ENCODE peak calls at places on chromosomes 5 and 9, in five cellular contexts. S, Y, N, C and E are unnamed samples. For H3K4me1, the result is how much of the 10 kb centered on the place peaks cover.

GRCh38 chr9:21070171-21070571 is 7.6 kb downstream of the IFNB1 start:
- DNase-seq in N (peak), C (no peak), Y (peak), S (peak), E (peak)

GRCh38 chr5:36396640-36397039 is 94.9 kb upstream of the RANBP3L start:
- DNase-seq in N (no peak), Y (no peak), S (no peak), C (no peak), E (no peak)

GRCh38 chr5:93274291-93274690 is 306.7 kb downstream of the NR2F1-AS1 start:
- DNase-seq in S (no peak), Y (no peak), C (no peak), N (no peak), E (no peak)

GRCh38 chr9:92247296-92247695 is 46.2 kb downstream of the IARS1 start:
- DNase-seq in C (no peak), N (no peak), S (no peak), Y (no peak), E (no peak)

GRCh38 chr9:19184144-19184917 is 46.2 kb upstream of the DENND4C start:
- DNase-seq in S (peak), N (peak), Y (peak), C (peak), E (peak)

GRCh38 chr9:83441390-83441789 is 96.8 kb downstream of the FRMD3 start:
- DNase-seq in S (no peak), C (no peak), N (no peak), Y (no peak), E (no peak)

GRCh38 chr9:124871156-124871561 is 9.2 kb downstream of the ARPC5L start:
- DNase-seq in C (no peak), Y (no peak), N (no peak), S (no peak), E (no peak)

GRCh38 chr5:167822241-167822640 is 469.2 kb upstream of the WWC1 start:
- DNase-seq in S (no peak), C (no peak), N (no peak), Y (no peak), E (no peak)

GRCh38 chr9:110143969-110144545 is 63.9 kb downstream of the C9orf152 start:
- DNase-seq in N (no peak), Y (no peak), S (no peak), C (no peak), E (no peak)

GRCh38 chr5:113122053-113122452 is 145.5 kb downstream of the DCP2 start:
- DNase-seq in Y (no peak), N (no peak), C (no peak), S (no peak), E (peak)

GRCh38 chr9:127519301-127520166 is 68.2 kb downstream of the LRSAM1 start:
- DNase-seq in Y (peak), C (peak), S (no peak), N (peak), E (no peak)

GRCh38 chr5:134406390-134406789 is 5.3 kb downstream of the CDKN2AIPNL start:
- DNase-seq in Y (no peak), S (no peak), C (no peak), N (no peak), E (no peak)

GRCh38 chr5:135391123-135391868 is 7.7 kb downstream of the MACROH2A1 start:
- DNase-seq in Y (no peak), C (no peak), S (no peak), N (no peak), E (no peak)

GRCh38 chr5:151680944-151681427 is 5.7 kb downstream of the SPARC start:
- DNase-seq in C (no peak), Y (no peak), N (no peak), S (no peak), E (no peak)

GRCh38 chr9:122131401-122131921 is 28.1 kb downstream of the NDUFA8 start:
- DNase-seq in N (no peak), C (no peak), Y (no peak), S (no peak), E (no peak)

GRCh38 chr5:151805414-151806225 is 33.9 kb downstream of the G3BP1 start:
- DNase-seq in N (peak), C (no peak), Y (no peak), S (no peak), E (no peak)

GRCh38 chr5:115850771-115851416 is 9.2 kb downstream of the AP3S1 start:
- DNase-seq in C (no peak), Y (no peak), N (no peak), S (no peak), E (no peak)

GRCh38 chr5:172820046-172820767 is 13.8 kb upstream of the ERGIC1 start:
- DNase-seq in N (peak), C (no peak), S (peak), Y (no peak), E (no peak)

GRCh38 chr9:113566011-113566711 is 102.6 kb downstream of the RGS3 start:
- DNase-seq in N (peak), S (no peak), C (peak), Y (no peak), E (no peak)

GRCh38 chr5:119397518-119398380 is 41.9 kb downstream of the TNFAIP8 start:
- DNase-seq in N (no peak), C (no peak), S (no peak), Y (no peak), E (no peak)

GRCh38 chr5:37136694-37137093 is 112.5 kb downstream of the CPLANE1 start:
- DNase-seq in S (no peak), Y (no peak), C (no peak), N (no peak), E (no peak)

DNA sequence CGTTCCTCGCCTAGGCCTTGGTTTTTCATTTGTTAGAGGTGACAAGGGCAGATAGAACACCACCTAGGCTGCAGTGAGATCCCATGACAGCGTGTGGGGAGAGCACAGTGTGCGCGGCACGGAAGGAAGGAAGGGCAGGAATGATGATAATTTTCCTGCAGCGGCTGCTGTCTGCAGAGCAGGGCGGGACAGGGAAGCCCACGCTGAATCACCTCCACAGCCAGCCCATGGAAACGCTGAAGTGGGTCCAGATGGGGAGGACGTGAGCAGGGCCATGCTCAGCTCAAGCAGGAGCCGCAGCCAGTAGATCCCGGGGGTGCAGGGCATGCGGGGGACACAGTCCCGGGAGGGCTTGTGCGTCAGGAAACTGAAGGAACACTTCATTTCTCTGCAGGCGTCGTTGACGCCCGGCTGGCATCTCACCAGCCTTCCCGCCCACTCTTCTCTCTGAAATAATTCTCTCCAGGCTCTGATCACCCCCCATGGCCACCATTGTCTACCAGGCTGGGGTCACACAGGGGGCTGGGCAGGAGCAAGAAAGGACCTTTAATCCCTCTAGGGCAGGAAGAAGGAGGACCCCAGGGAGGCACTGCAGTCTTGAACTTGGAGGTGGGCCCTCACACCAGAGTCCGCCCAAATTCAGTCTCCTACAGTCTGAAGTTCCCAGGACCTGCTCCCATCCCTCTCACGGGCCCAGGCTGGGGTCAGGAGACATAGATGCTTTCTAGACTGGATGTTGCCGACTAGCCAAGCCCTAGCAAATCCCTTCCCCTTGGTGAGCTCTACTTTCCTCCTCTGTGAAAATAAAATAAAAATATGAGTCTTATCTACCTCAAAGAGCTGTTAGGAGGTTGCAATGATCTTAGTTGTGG is 20.9 kb upstream of the SYNPO start:
- DNase-seq in C (no peak), Y (peak), S (peak), N (peak), E (peak)
- H3K4me1 ChIP-seq in C (half or more), Y (under half), S (under half), N (under half), E (half or more)

DNA sequence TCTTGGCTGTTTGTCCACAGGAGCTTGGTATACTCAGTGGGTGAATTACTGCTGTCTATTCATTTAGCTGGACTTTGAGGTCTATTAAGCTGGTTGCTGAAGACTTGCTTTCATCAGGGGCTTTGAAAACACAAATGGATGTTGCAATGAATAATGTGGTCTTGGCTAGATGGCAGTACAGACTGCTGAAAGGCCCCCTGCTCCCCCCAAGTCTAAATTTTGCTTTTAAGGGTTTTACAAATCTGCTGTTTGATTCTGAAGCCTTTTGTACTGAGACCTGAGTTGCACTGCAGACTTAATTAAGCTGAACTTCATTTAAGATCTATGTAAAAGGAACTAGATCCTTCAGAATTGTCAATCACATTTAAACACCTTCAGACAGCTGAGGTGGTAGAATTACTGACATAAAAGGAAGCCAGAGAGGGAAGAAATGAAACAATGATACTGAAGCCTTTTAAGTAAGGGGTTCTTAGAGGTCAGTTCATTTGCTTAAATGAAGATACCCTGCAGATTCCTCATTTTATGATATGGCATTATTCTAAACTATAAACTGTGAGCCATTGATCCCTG is 37.3 kb downstream of the KCTD16 start:
- DNase-seq in S (no peak), N (no peak), Y (no peak), C (no peak), E (no peak)
- H3K4me3 ChIP-seq in S (no peak), N (no peak), Y (no peak), C (peak), E (no peak)

GRCh38 chr9:136620441-136621018 is 42.2 kb upstream of the EGFL7 start:
- DNase-seq in Y (no peak), N (no peak), C (no peak), S (no peak), E (no peak)
- H3K4me1 ChIP-seq in Y (under half), N (under half), C (under half), S (under half), E (under half)

DNA sequence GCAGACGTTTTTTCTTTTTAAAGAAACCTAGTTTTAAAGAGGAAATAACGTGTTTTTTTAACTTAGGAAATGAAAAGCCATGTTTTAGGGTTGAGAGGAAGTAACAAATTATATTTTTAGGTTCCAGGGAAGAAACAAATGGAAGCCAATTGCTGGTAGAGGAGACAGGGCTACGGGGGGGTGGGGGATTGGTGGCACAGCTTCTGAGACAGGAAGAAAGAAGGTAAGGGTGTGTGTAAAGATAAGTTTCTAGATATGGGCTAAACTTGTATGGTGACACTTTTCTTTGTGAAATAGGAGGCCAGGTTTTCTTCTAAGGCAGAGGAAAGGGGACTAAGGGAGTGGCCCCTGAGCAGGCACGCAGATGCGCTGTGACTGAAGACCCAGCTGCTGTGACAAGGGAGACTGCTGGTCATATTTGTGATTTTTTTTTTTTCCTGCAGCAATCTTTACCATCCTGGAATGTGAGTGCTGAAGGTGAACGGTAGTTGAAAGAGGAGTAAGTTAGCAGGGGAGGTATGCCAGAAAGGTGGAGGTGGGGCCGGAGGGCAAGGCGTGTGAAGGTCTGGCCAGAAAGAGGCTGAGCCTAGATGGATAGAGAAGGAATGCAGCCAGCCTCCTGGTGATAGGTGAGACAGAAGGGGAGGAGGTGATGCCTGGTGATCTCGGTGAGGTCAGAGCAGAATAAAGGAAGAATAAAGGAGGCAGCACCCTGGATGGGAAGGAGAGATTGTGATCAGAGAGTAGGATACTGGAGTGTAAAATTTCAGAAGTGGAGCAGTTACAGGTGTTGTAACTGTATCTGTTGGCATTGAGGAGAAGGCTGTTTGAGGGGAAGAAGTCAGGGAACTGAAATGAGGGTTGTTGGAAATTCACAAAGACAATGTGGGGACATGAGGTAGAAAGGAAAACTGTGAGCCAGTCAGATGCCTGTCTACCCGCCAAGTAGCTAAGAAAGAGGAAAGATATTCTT is 1.7 kb downstream of the GNG10 start:
- DNase-seq in Y (no peak), S (no peak), N (no peak), C (no peak), E (no peak)
- H3K4me3 ChIP-seq in Y (no peak), S (peak), N (no peak), C (peak), E (no peak)

GRCh38 chr9:93950619-93951601 is 4.2 kb downstream of the BARX1 start:
- DNase-seq in C (peak), S (no peak), N (no peak), Y (peak), E (no peak)
- H3K4me1 ChIP-seq in C (under half), S (under half), N (under half), Y (under half), E (under half)

GRCh38 chr9:71928806-71929205 is 17.4 kb downstream of the C9orf85 start:
- DNase-seq in C (no peak), Y (no peak), S (no peak), N (no peak), E (no peak)

GRCh38 chr9:71928376-71928775 is 16.9 kb downstream of the C9orf85 start:
- DNase-seq in Y (no peak), S (no peak), C (no peak), N (no peak), E (no peak)

GRCh38 chr9:71929223-71929622 is 17.8 kb downstream of the C9orf85 start:
- DNase-seq in N (no peak), C (no peak), S (no peak), Y (no peak), E (no peak)

GRCh38 chr9:71931166-71931565 is 19.7 kb downstream of the C9orf85 start:
- DNase-seq in N (no peak), Y (no peak), C (no peak), S (no peak), E (no peak)

DNA sequence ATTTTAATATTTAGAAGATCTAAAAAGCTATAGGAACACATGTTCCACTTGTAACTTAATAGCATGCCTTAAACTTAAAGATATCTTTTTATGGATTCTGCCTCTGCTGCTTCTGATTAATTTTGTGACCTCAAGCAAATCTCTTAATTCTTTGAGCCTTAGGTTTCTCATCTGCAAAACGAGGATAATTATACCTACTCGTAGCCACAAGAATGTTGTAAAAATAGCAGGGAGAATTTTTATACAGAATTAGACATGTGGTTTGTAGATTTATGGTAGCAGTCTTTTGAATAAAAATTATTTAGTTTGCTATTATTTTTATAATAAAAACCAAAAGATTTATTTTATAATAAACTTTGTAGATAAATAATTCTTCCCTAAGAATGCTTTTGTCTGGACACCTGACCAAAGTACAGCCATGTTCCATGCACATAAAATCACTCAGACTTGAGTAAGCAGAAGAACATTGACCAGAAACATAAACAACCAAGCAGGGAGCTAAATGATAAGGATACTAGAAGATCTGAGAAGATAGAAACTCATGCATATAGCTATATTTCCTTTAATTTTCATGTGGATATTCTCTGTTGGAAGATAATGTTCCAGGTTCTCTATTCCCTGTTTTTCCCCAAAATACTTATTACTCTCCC is 18.5 kb downstream of the C9orf85 start:
- DNase-seq in N (no peak), C (no peak), Y (no peak), S (no peak), E (no peak)
- H3K4me3 ChIP-seq in N (no peak), C (no peak), Y (no peak), S (no peak), E (no peak)